ENCODE peak calls at places on chromosomes 3 and 15, in five cellular contexts. X is H9, U is H1, E is IMR-90, F is mesendoderm. A is an unnamed sample.

GRCh38 chr3:184218814-184219213 is 10.6 kb upstream of the VWA5B2 start:
- DNase-seq in X (no peak), E (no peak), F (no peak), U (no peak), A (no peak)

GRCh38 chr15:48052871-48053383 is 67.9 kb upstream of the SLC24A5 start:
- DNase-seq in U (no peak), F (no peak), X (no peak), E (no peak), A (no peak)

GRCh38 chr15:52960283-52960682 is 170.1 kb upstream of the ONECUT1 start:
- DNase-seq in F (no peak), E (no peak), X (no peak), U (no peak), A (no peak)

GRCh38 chr15:25170113-25170731 is 215.4 kb downstream of the SNRPN start:
- DNase-seq in X (peak), E (no peak), F (no peak), U (no peak), A (no peak)

GRCh38 chr3:55668359-55668758 is 181.3 kb upstream of the WNT5A start:
- DNase-seq in U (no peak), X (no peak), E (peak), F (peak), A (no peak)

GRCh38 chr15:95715919-95716318 is 614.6 kb upstream of the NR2F2 start:
- DNase-seq in F (no peak), X (no peak), U (no peak), E (no peak), A (peak)

GRCh38 chr15:39079296-39079834 is 501.5 kb upstream of the THBS1 start:
- DNase-seq in E (peak), X (no peak), U (no peak), F (no peak), A (no peak)

GRCh38 chr15:47411733-47412530 is 305.4 kb upstream of the SEMA6D start:
- DNase-seq in U (no peak), E (no peak), X (no peak), F (no peak), A (no peak)

GRCh38 chr15:66815322-66815721 is 113.3 kb downstream of the SMAD6 start:
- DNase-seq in X (no peak), F (no peak), E (peak), U (no peak), A (no peak)

GRCh38 chr3:182784542-182784941 is 8.8 kb upstream of the ATP11B start:
- DNase-seq in F (no peak), U (no peak), E (no peak), X (no peak), A (no peak)

GRCh38 chr15:65841121-65841930 is 28.0 kb upstream of the RAB11A start:
- DNase-seq in E (peak), U (no peak), X (no peak), F (no peak), A (no peak)

GRCh38 chr15:41966920-41967465 is 5.4 kb downstream of the EHD4 start:
- DNase-seq in E (no peak), U (no peak), F (no peak), X (no peak), A (no peak)

GRCh38 chr3:59654120-59654952 is 604.5 kb upstream of the CFAP20DC start:
- DNase-seq in X (no peak), F (no peak), E (peak), U (no peak), A (no peak)

GRCh38 chr3:142448424-142448823 is 587 bp upstream of the XRN1 start:
- DNase-seq in U (no peak), F (no peak), E (peak), X (no peak), A (no peak)

GRCh38 chr15:41891946-41892345 is 1.9 kb downstream of the SPTBN5 start:
- DNase-seq in U (no peak), F (no peak), E (no peak), X (no peak), A (no peak)

GRCh38 chr15:28125673-28126651 is 26.8 kb upstream of the OCA2 start:
- DNase-seq in U (no peak), F (peak), X (no peak), E (peak), A (peak)

GRCh38 chr3:52521881-52522650 is 11.6 kb downstream of the NT5DC2 start:
- DNase-seq in F (no peak), U (no peak), E (no peak), X (no peak), A (no peak)

GRCh38 chr3:109241459-109241858 is 74.9 kb downstream of the DPPA2 start:
- DNase-seq in E (no peak), U (no peak), X (no peak), F (no peak), A (no peak)

GRCh38 chr3:149395107-149396089 is 17.9 kb upstream of the TM4SF1 start:
- DNase-seq in X (no peak), U (no peak), F (no peak), E (peak), A (no peak)

GRCh38 chr3:56357266-56357665 is 111.0 kb downstream of the ERC2 start:
- DNase-seq in E (no peak), X (peak), F (peak), U (no peak), A (no peak)

DNA sequence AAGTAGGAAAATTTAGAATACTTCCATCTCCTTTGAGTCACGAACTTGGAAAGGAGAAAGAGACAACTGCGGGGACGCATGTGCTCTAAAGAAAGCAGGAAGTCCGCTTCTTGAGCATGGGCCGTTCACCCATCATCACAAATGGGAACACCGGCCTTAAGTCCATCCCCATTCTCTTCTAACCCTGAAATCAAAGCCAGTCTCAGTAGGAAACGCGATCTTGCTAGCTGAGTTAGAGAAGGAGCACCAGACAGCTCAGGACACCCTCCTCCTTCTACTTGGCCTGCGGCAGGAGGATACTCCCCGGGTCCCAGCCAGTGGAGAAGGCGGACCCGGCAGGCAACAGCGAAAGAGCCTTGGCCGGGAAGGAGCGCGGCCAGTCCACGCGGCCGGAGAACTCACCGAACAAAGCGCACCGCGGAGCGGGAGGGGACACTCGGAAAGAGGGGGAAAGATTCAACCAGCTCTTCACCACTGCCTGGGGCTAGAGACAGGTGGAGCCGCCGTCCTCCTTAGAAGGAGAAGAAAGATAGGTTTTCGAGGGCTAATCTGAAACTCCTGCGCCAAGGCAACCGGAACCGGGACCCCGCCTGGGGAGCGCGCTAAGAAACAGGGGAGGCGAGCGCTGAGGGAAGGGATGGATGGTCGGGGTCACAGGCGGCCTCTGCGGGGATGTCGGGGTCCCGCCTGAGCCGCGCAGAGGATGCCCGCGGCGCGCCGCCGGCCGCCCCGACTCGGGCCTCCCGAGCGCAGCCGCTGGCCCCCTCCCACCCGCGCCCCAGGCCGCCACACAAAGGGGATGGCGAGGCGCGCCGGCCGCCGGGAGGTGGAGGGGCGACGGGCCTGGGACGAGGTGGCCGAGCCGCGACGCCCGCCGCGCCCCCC is 825 bp downstream of the SLC4A7 start:
- DNase-seq in X (peak), U (peak), E (peak), F (peak), A (peak)
- H3K23ac ChIP-seq in X (no peak), U (no peak), E (peak), F (peak), A (peak)

GRCh38 chr3:176631175-176631574 is 566.1 kb downstream of the TBL1XR1 start:
- DNase-seq in X (no peak), E (no peak), U (no peak), F (no peak), A (no peak)

GRCh38 chr3:176633511-176633910 is 563.8 kb downstream of the TBL1XR1 start:
- DNase-seq in F (peak), X (peak), U (no peak), E (no peak), A (peak)
- H3K23ac ChIP-seq in F (no peak), X (no peak), U (no peak), E (no peak), A (no peak)

GRCh38 chr3:80785475-80785874 is 976.0 kb downstream of the GBE1 start:
- DNase-seq in X (no peak), U (no peak), F (peak), E (no peak), A (no peak)
- H3K23ac ChIP-seq in X (no peak), U (no peak), F (no peak), E (no peak), A (no peak)

DNA sequence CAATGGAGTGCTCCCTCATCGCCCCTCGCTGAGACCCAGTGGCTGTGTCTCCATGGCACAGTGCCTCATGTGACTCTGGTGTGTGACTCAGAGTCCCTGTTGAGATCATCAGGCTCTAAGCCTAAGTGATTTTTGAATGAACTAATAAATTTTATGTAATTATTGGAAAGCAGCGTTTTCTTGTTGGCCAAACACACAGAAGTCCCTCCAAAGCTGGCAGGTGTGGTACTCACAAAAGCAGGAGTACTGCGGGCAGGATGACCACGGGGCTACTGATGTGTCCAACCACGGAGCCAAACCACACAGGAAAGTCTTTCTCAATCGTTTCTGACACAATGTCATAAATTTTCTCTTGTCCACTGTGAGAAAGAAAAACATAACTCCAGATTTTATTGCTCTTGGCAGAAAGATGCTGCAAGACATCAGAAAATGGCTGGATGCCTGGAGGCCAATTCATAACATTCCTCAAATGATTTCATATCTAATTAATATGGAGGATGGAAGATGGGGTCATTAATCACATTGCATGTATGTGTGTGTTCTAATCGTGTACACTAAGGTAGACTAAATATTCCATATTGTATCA is 14.6 kb upstream of the STARD5 start:
- DNase-seq in U (peak), F (no peak), E (peak), X (no peak), A (no peak)
- H3K23ac ChIP-seq in U (no peak), F (no peak), E (no peak), X (no peak), A (no peak)

GRCh38 chr15:72866086-72866646 is 82.6 kb upstream of the ADPGK start:
- DNase-seq in E (no peak), F (no peak), X (no peak), U (peak), A (no peak)
- H3K23ac ChIP-seq in E (no peak), F (no peak), X (no peak), U (no peak), A (no peak)

GRCh38 chr3:123802007-123802630 is 82.0 kb downstream of the MYLK start:
- DNase-seq in F (no peak), U (no peak), X (no peak), E (no peak), A (no peak)
- H3K23ac ChIP-seq in F (no peak), U (no peak), X (no peak), E (peak), A (no peak)

GRCh38 chr15:76931397-76932089 is at the start of gene RCN2:
- DNase-seq in E (peak), F (peak), X (peak), U (peak), A (peak)
- H3K23ac ChIP-seq in E (peak), F (no peak), X (no peak), U (no peak), A (peak)

GRCh38 chr3:63048365-63048764 is 173.1 kb upstream of the CADPS start:
- DNase-seq in F (no peak), U (no peak), E (no peak), X (no peak), A (no peak)

GRCh38 chr3:63046152-63046551 is 170.9 kb upstream of the CADPS start:
- DNase-seq in F (no peak), X (no peak), U (no peak), E (no peak), A (no peak)

GRCh38 chr3:63047068-63047467 is 171.9 kb upstream of the CADPS start:
- DNase-seq in F (peak), U (no peak), E (no peak), X (no peak), A (no peak)

GRCh38 chr3:63048927-63049326 is 173.7 kb upstream of the CADPS start:
- DNase-seq in E (no peak), X (no peak), U (no peak), F (no peak), A (no peak)

GRCh38 chr3:63046580-63046979 is 171.4 kb upstream of the CADPS start:
- DNase-seq in X (no peak), F (no peak), U (no peak), E (no peak), A (no peak)
- H3K23ac ChIP-seq in X (no peak), F (peak), U (no peak), E (no peak), A (no peak)

DNA sequence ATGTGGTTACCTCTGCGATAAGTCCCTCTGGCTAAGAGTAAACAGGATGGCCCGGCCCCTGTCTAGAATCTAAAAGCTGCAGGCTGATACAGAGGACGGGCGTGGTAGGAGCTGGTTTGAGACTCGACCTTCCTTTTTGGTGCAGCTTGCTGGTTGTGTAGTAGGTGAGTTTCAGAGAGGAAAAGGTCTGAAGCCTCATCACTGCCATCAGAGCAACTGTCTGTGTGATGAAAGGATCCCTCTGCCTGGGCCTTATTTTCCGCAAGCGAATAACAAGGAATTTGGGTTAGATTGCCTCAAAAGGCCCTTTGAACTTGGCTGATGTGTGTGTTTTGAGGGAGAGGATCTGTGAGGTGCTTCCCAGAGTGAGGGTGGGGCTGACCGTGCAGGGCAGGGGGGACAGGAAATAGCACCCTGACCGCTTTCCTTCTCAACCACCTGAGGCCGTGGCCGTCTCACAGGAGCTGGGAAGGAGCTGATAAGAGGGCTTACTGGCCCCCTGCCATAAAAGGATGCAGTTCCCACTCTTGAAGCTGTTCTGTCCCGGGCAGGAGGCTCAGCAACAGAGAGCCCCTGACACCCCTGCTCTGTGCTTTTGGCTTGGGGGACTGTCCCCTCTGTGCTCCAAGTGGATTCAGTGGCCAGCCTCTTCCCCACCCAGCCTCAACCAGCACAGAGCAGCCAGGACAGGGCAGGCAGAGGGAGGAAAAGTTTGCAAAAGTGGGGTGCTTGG is 45.6 kb upstream of the TFRC start:
- DNase-seq in E (no peak), U (no peak), F (peak), X (no peak), A (no peak)
- H3K23ac ChIP-seq in E (no peak), U (no peak), F (no peak), X (no peak), A (peak)

GRCh38 chr3:15265655-15266509 is 59.8 kb downstream of the CAPN7 start:
- DNase-seq in X (no peak), U (peak), E (no peak), F (no peak), A (no peak)
- H3K23ac ChIP-seq in X (no peak), U (no peak), E (no peak), F (no peak), A (no peak)

A was measured in neuronal stem cell.